ENCODE peak calls at places on chromosomes 7 and 10, in six cellular contexts. X is stomach, I is vagina, T is suprapubic skin, K is HCT116, F is endothelial cell of umbilical vein. W is an unnamed sample. For H3K4me1, the result is how much of the 10 kb centered on the place peaks cover.

GRCh38 chr10:103492655-103493261 is 747 bp upstream of the NEURL1 start:
- DNase-seq in X (no peak), I (no peak), T (no peak), K (no peak), F (no peak), W (no peak)

GRCh38 chr7:820341-820740 is 11.9 kb upstream of the SUN1 start:
- DNase-seq in X (no peak), I (no peak), T (no peak), K (no peak), F (no peak), W (no peak)

GRCh38 chr7:36788814-36789470 is 64.6 kb upstream of the AOAH start:
- DNase-seq in X (no peak), I (no peak), T (no peak), K (no peak), F (no peak), W (no peak)

GRCh38 chr10:7339503-7339902 is 71.3 kb downstream of the SFMBT2 start:
- DNase-seq in X (no peak), I (no peak), T (no peak), K (no peak), F (no peak), W (no peak)

GRCh38 chr7:741191-741671 is 14.2 kb upstream of the PRKAR1B start:
- DNase-seq in X (no peak), I (no peak), T (no peak), K (no peak), F (no peak), W (peak)

GRCh38 chr10:18094793-18095192 is 45.4 kb upstream of the CACNB2 start:
- DNase-seq in X (no peak), I (no peak), T (no peak), K (no peak), F (no peak), W (no peak)

GRCh38 chr10:125206618-125207017 is 46.3 kb upstream of the CTBP2 start:
- DNase-seq in X (no peak), I (no peak), T (no peak), K (no peak), F (no peak), W (no peak)

GRCh38 chr10:68666280-68666760 is 54.7 kb upstream of the CCAR1 start:
- DNase-seq in X (no peak), I (no peak), T (no peak), K (no peak), F (peak), W (no peak)

GRCh38 chr10:74418285-74418872 is 267.4 kb downstream of the ADK start:
- DNase-seq in X (peak), I (no peak), T (no peak), K (no peak), F (peak), W (no peak)

GRCh38 chr7:17524746-17525145 is 226.3 kb downstream of the AHR start:
- DNase-seq in X (no peak), I (no peak), T (no peak), K (no peak), F (no peak), W (no peak)

GRCh38 chr7:157622408-157623221 is 285.8 kb downstream of the DNAJB6 start:
- DNase-seq in X (no peak), I (no peak), T (peak), K (no peak), F (no peak), W (no peak)

GRCh38 chr7:149171894-149172533 is 23.3 kb upstream of the ZNF282 start:
- DNase-seq in X (no peak), I (no peak), T (no peak), K (no peak), F (no peak), W (no peak)

GRCh38 chr10:66405566-66405965 is 520.3 kb upstream of the LRRTM3 start:
- DNase-seq in X (no peak), I (no peak), T (no peak), K (no peak), F (no peak), W (no peak)

GRCh38 chr7:44784364-44784763 is 12.1 kb upstream of the PPIA start:
- DNase-seq in X (no peak), I (no peak), T (no peak), K (no peak), F (no peak), W (no peak)

GRCh38 chr10:124086787-124087671 is 6.4 kb downstream of the CHST15 start:
- DNase-seq in X (no peak), I (no peak), T (no peak), K (no peak), F (no peak), W (no peak)

GRCh38 chr10:71246591-71247143 is 34.3 kb downstream of the UNC5B start:
- DNase-seq in X (peak), I (no peak), T (no peak), K (peak), F (no peak), W (peak)

GRCh38 chr10:51698473-51699063 is 827 bp downstream of the CSTF2T start:
- DNase-seq in X (no peak), I (no peak), T (no peak), K (no peak), F (no peak), W (no peak)

GRCh38 chr10:78045237-78045636 is 11.6 kb downstream of the RPS24 start:
- DNase-seq in X (no peak), I (no peak), T (no peak), K (no peak), F (no peak), W (no peak)

GRCh38 chr7:23863209-23863798 is 153.3 kb downstream of the STK31 start:
- DNase-seq in X (no peak), I (no peak), T (no peak), K (peak), F (peak), W (no peak)

GRCh38 chr10:48923763-48924162 is 15.9 kb downstream of the LRRC18 start:
- DNase-seq in X (no peak), I (no peak), T (no peak), K (no peak), F (no peak), W (no peak)

GRCh38 chr10:83764681-83765080 is 374.6 kb upstream of the GHITM start:
- DNase-seq in X (no peak), I (no peak), T (no peak), K (no peak), F (no peak), W (no peak)

GRCh38 chr7:107996072-107996824 is 6.7 kb downstream of the LAMB1 start:
- DNase-seq in X (no peak), I (no peak), T (no peak), K (no peak), F (peak), W (no peak)

GRCh38 chr7:138499340-138499739 is 39.3 kb downstream of the TRIM24 start:
- DNase-seq in X (no peak), I (no peak), T (no peak), K (no peak), F (no peak), W (no peak)

GRCh38 chr10:97572214-97572989 is at the start of gene ANKRD2:
- DNase-seq in X (peak), I (no peak), T (no peak), K (peak), F (peak), W (peak)

GRCh38 chr7:11830582-11831382 is 1.2 kb downstream of the THSD7A start:
- DNase-seq in X (no peak), I (no peak), T (no peak), K (no peak), F (peak), W (no peak)

GRCh38 chr10:104033966-104034365 is 51.7 kb downstream of the COL17A1 start:
- DNase-seq in X (no peak), I (no peak), T (no peak), K (no peak), F (no peak), W (peak)

GRCh38 chr10:90856964-90857634 is 740 bp downstream of the HTR7 start:
- DNase-seq in X (no peak), I (no peak), T (no peak), K (no peak), F (no peak), W (peak)

GRCh38 chr7:128444242-128444641 is 11.4 kb upstream of the HILPDA start:
- DNase-seq in X (peak), I (no peak), T (no peak), K (no peak), F (no peak), W (no peak)

GRCh38 chr7:149670288-149670687 is 103.1 kb downstream of the ZNF467 start:
- DNase-seq in X (peak), I (no peak), T (no peak), K (no peak), F (peak), W (no peak)

GRCh38 chr7:104240400-104240799 is 32.6 kb upstream of the ORC5 start:
- DNase-seq in X (no peak), I (no peak), T (no peak), K (no peak), F (no peak), W (no peak)

GRCh38 chr7:41885748-41886147 is 182.9 kb upstream of the INHBA start:
- DNase-seq in X (no peak), I (no peak), T (no peak), K (no peak), F (no peak), W (no peak)

GRCh38 chr7:44791278-44792219 is 4.9 kb upstream of the PPIA start:
- DNase-seq in X (no peak), I (no peak), T (no peak), K (no peak), F (no peak), W (no peak)

GRCh38 chr10:8416192-8416701 is 361.8 kb downstream of the GATA3 start:
- DNase-seq in X (no peak), I (no peak), T (no peak), K (no peak), F (no peak), W (no peak)

GRCh38 chr10:72186633-72187330 is 29.0 kb upstream of the ANAPC16 start:
- DNase-seq in X (no peak), I (no peak), T (no peak), K (no peak), F (peak), W (peak)

GRCh38 chr10:79182122-79182521 is 113.4 kb downstream of the ZMIZ1 start:
- DNase-seq in X (no peak), I (no peak), T (no peak), K (no peak), F (no peak), W (no peak)

GRCh38 chr10:79181680-79182079 is 112.9 kb downstream of the ZMIZ1 start:
- DNase-seq in X (no peak), I (no peak), T (no peak), K (no peak), F (no peak), W (no peak)

GRCh38 chr10:79183468-79183865 is 114.7 kb downstream of the ZMIZ1 start:
- DNase-seq in X (no peak), I (no peak), T (no peak), K (no peak), F (no peak), W (no peak)

GRCh38 chr10:79184141-79184625 is 115.4 kb downstream of the ZMIZ1 start:
- DNase-seq in X (peak), I (no peak), T (no peak), K (peak), F (peak), W (no peak)

DNA sequence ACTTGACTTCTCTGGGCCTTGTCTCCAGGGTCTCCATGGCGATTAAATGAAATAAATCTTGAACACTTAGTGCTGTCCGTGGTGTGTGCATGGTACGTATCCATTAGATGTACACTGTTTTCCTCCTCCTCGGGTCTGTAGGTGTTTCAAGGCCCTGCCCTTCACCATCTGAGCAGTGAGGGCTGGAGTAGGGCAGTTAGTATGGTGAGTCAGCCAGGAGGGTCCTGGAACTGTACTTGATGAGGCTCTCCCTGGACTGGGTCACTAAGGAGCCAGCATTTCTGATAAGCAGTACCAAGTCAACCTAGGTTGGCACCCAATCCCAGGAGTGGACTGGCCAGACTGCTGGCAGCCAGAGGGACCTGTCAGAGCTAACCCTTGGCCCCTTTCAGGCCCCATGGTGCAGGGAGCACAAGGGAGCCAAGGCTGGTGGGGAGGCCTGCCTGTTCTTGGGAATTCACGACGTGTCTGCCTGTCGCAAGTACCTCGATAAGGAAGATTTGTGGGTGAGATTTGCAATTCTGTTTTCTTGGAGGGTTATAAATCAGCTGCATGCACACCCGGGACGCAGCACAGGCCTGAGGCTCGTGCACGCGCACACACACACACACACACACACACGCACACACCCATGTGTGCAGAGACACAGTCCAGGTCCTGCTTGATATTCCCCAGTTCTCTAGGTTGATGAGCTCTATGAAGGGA is 114.1 kb downstream of the ZMIZ1 start:
- DNase-seq in X (peak), I (no peak), T (no peak), K (no peak), F (no peak), W (no peak)
- H3K4me1 ChIP-seq in X (half or more), I (half or more), T (half or more), K (half or more), F (under half), W (half or more)

GRCh38 chr7:94376281-94376680 is 18.4 kb upstream of the COL1A2 start:
- DNase-seq in X (no peak), I (no peak), T (no peak), K (no peak), F (no peak), W (no peak)

GRCh38 chr7:94374231-94374630 is 20.5 kb upstream of the COL1A2 start:
- DNase-seq in X (peak), I (no peak), T (peak), K (no peak), F (peak), W (peak)

GRCh38 chr7:94374721-94375120 is 20.0 kb upstream of the COL1A2 start:
- DNase-seq in X (no peak), I (no peak), T (no peak), K (no peak), F (peak), W (no peak)

GRCh38 chr7:94375713-94376112 is 19.0 kb upstream of the COL1A2 start:
- DNase-seq in X (no peak), I (no peak), T (no peak), K (no peak), F (peak), W (no peak)

DNA sequence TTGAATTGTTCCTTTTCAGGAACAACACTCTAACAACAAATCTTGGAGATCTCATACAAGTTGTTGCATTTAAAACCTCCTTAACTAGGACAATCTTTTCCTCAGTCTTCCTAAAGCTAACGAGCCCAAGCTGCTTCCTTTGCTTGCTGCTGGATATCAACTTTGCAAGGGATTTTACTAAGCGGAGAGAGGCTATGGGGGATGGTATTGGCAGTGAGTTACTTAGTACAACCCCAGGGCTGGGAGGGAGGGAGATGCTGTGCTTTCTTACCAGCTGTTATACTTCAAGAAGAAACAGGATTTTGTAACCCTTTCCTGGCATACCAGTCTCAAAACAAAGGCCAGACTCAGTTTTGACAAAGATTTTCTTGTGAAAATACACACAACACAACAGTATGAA is 19.5 kb upstream of the COL1A2 start:
- DNase-seq in X (no peak), I (no peak), T (no peak), K (no peak), F (peak), W (no peak)
- TF ChIP-seq POLR2AphosphoS5 in X (peak), I (peak), T (no peak), K (no peak), F (no peak), W (no peak)

DNA sequence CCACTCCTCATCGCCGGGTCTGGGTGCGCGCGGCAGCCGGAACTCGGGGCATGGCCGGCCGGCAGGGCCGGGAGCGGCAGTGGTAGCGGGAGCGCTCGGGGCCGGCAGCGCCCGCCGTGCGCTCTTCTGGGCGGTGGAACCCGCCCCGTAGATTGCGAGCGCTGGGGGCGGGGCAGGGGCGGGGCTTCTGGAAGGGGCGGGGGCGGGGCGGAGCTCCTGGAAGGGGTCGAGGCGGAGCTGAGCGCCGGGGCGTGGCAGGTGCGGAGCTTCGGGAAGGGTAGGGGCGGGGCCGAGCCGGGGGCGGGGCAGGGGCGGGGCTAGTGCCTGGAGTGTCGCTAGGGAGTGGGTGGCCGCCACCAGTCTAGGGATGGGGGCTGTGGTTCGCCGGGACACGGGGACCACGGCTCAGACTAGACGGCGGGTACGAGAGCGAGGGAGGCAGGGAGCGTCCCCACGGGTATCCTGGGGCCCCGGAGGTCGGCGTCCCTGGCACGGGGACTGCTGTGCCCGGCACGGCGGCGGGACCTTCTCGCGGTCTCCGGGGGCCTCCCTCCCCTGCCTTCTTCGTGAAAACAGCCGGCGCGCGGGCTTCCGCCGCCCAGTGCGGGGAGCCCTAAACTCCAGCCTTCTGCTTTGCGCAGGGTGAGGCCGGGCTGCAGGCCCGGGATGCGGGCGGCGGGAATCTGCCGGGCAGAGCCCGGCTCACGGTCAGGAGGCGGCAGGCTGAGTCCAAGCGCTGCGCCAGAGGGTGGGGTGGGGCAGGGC is at the start of gene STK32C:
- DNase-seq in X (peak), I (no peak), T (peak), K (peak), F (peak), W (peak)
- TF ChIP-seq POLR2A in X (no peak), I (no peak), T (no peak), K (no peak), F (no peak), W (no peak)

DNA sequence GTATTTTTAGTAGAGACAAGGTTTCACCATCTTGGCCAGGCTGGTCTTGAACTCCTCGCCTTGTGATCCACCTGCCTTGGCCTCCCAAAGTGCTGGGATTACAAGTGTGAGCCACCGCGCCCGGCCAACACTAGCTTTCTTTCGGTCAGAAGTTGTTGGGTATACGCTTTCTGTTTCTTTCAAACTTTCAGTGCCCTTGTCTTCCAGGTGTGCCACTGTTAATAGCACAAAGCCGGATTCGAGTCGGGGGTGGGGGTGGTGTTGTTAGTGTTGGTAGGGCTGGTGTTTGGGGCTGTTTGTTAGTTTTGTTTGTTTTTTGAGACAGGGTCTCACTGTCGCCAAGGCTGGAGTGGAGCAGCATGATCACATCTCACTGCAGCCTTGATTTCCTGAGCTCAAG is 33.8 kb upstream of the NANOS1 start:
- DNase-seq in X (no peak), I (no peak), T (no peak), K (no peak), F (no peak), W (no peak)
- H3K4me1 ChIP-seq in X (under half), I (under half), T (under half), K (under half), F (under half), W (under half)

GRCh38 chr10:26804418-26805393 is 56.1 kb downstream of the ABI1 start:
- DNase-seq in X (no peak), I (no peak), T (no peak), K (no peak), F (no peak), W (no peak)

GRCh38 chr10:26805567-26806245 is 55.1 kb downstream of the ABI1 start:
- DNase-seq in X (no peak), I (no peak), T (no peak), K (no peak), F (no peak), W (no peak)

GRCh38 chr10:26806557-26806956 is 54.2 kb downstream of the ABI1 start:
- DNase-seq in X (no peak), I (no peak), T (no peak), K (no peak), F (no peak), W (no peak)

GRCh38 chr10:26809973-26810372 is 50.8 kb downstream of the ABI1 start:
- DNase-seq in X (no peak), I (no peak), T (no peak), K (no peak), F (no peak), W (no peak)

GRCh38 chr10:26807532-26807931 is 53.2 kb downstream of the ABI1 start:
- DNase-seq in X (no peak), I (no peak), T (no peak), K (no peak), F (no peak), W (no peak)
- TF ChIP-seq POLR2AphosphoS5 in X (no peak), I (no peak), T (no peak), K (no peak), F (no peak), W (no peak)

GRCh38 chr7:152025077-152025936 is at the start of gene GALNT11:
- DNase-seq in X (peak), I (no peak), T (peak), K (peak), F (peak), W (peak)
- TF ChIP-seq POLR2A in X (no peak), I (no peak), T (peak), K (peak), F (peak), W (peak)

GRCh38 chr10:109895095-109895818 is 28.1 kb downstream of the XPNPEP1 start:
- DNase-seq in X (peak), I (no peak), T (no peak), K (no peak), F (no peak), W (no peak)
- H3K4me1 ChIP-seq in X (half or more), I (half or more), T (half or more), K (under half), F (under half), W (under half)

W was measured in upper lobe of left lung.